ENCODE peak calls at places on chromosomes 3 and 15, in seven cellular contexts. N, Y, J, D, F, I and H are unnamed samples.

GRCh38 chr3:15645740-15646490 is 44.4 kb downstream of the BTD start:
- DNase-seq in N (no peak), Y (peak), J (peak), D (no peak), F (no peak), I (no peak), H (no peak)

GRCh38 chr3:126258670-126259069 is 78.3 kb upstream of the ALDH1L1 start:
- DNase-seq in N (no peak), Y (no peak), J (no peak), D (no peak), F (no peak), I (peak), H (no peak)

GRCh38 chr3:147816770-147817169 is 407.6 kb downstream of the ZIC1 start:
- DNase-seq in N (no peak), Y (no peak), J (no peak), D (no peak), F (no peak), I (no peak), H (no peak)

GRCh38 chr15:68209735-68210408 is 4.7 kb upstream of the CALML4 start:
- DNase-seq in N (no peak), Y (no peak), J (no peak), D (no peak), F (no peak), I (no peak), H (no peak)

GRCh38 chr15:89199734-89200133 is 21.6 kb downstream of the RLBP1 start:
- DNase-seq in N (no peak), Y (no peak), J (no peak), D (no peak), F (no peak), I (no peak), H (no peak)

GRCh38 chr3:177123820-177124219 is 73.5 kb downstream of the TBL1XR1 start:
- DNase-seq in N (no peak), Y (no peak), J (no peak), D (no peak), F (no peak), I (no peak), H (no peak)

GRCh38 chr3:65582012-65582717 is 456.6 kb downstream of the MAGI1 start:
- DNase-seq in N (peak), Y (no peak), J (no peak), D (no peak), F (no peak), I (no peak), H (no peak)

GRCh38 chr15:33067456-33067855 is 127.1 kb downstream of the FMN1 start:
- DNase-seq in N (no peak), Y (no peak), J (no peak), D (no peak), F (no peak), I (no peak), H (no peak)

GRCh38 chr3:55540579-55540978 is 53.5 kb upstream of the WNT5A start:
- DNase-seq in N (no peak), Y (no peak), J (no peak), D (no peak), F (no peak), I (no peak), H (no peak)

GRCh38 chr15:68528891-68529290 is 49.9 kb upstream of the CORO2B start:
- DNase-seq in N (no peak), Y (no peak), J (no peak), D (no peak), F (no peak), I (no peak), H (no peak)

GRCh38 chr15:88664151-88664778 is 25.4 kb downstream of the ISG20 start:
- DNase-seq in N (no peak), Y (no peak), J (no peak), D (no peak), F (no peak), I (no peak), H (peak)

GRCh38 chr3:94259291-94259690 is 196.4 kb downstream of the NSUN3 start:
- DNase-seq in N (no peak), Y (no peak), J (no peak), D (no peak), F (no peak), I (no peak), H (no peak)

GRCh38 chr15:62847900-62848489 is 194.6 kb upstream of the TPM1 start:
- DNase-seq in N (peak), Y (peak), J (peak), D (no peak), F (peak), I (peak), H (no peak)

GRCh38 chr3:79872483-79872882 is 104.7 kb upstream of the ROBO1 start:
- DNase-seq in N (no peak), Y (no peak), J (no peak), D (no peak), F (no peak), I (no peak), H (no peak)

GRCh38 chr3:101824691-101825090 is 24.6 kb upstream of the NFKBIZ start:
- DNase-seq in N (no peak), Y (no peak), J (no peak), D (no peak), F (no peak), I (no peak), H (no peak)

GRCh38 chr3:127005864-127006500 is 23.1 kb downstream of the PLXNA1 start:
- DNase-seq in N (no peak), Y (no peak), J (no peak), D (no peak), F (no peak), I (no peak), H (no peak)

GRCh38 chr15:57218826-57219576 is 157.3 kb upstream of the CGNL1 start:
- DNase-seq in N (no peak), Y (peak), J (no peak), D (no peak), F (no peak), I (no peak), H (no peak)

GRCh38 chr3:25424238-25425013 is 3.6 kb upstream of the RARB start:
- DNase-seq in N (no peak), Y (peak), J (no peak), D (no peak), F (no peak), I (no peak), H (no peak)

GRCh38 chr15:91021516-91022074 is 799 bp downstream of the VPS33B start:
- DNase-seq in N (peak), Y (peak), J (no peak), D (no peak), F (no peak), I (no peak), H (no peak)

GRCh38 chr15:50496692-50497091 is 49.8 kb downstream of the USP50 start:
- DNase-seq in N (no peak), Y (no peak), J (no peak), D (no peak), F (no peak), I (no peak), H (no peak)

GRCh38 chr15:78880828-78881227 is 8.1 kb downstream of the MORF4L1 start:
- DNase-seq in N (no peak), Y (no peak), J (no peak), D (no peak), F (no peak), I (no peak), H (no peak)

GRCh38 chr3:68088216-68088615 is 433.8 kb upstream of the SUCLG2 start:
- DNase-seq in N (no peak), Y (no peak), J (no peak), D (no peak), F (no peak), I (no peak), H (no peak)

GRCh38 chr3:190378240-190378891 is 9.6 kb upstream of the CLDN16 start:
- DNase-seq in N (no peak), Y (no peak), J (no peak), D (no peak), F (no peak), I (no peak), H (no peak)

GRCh38 chr3:185815391-185816282 is 9.2 kb downstream of the IGF2BP2 start:
- DNase-seq in N (no peak), Y (no peak), J (no peak), D (no peak), F (no peak), I (peak), H (no peak)

GRCh38 chr15:33559207-33559890 is 248.6 kb downstream of the RYR3 start:
- DNase-seq in N (no peak), Y (no peak), J (no peak), D (no peak), F (no peak), I (no peak), H (no peak)

GRCh38 chr3:33145901-33146580 is 32.2 kb downstream of the CRTAP start:
- DNase-seq in N (no peak), Y (no peak), J (no peak), D (no peak), F (no peak), I (no peak), H (no peak)

GRCh38 chr15:56356616-56357015 is 8.6 kb upstream of the TEX9 start:
- DNase-seq in N (no peak), Y (no peak), J (no peak), D (no peak), F (no peak), I (no peak), H (peak)

GRCh38 chr15:91779960-91780359 is 73.5 kb upstream of the SLCO3A1 start:
- DNase-seq in N (no peak), Y (no peak), J (no peak), D (no peak), F (no peak), I (no peak), H (no peak)

GRCh38 chr15:65028338-65028737 is 1.1 kb downstream of the MTFMT start:
- DNase-seq in N (no peak), Y (no peak), J (no peak), D (no peak), F (no peak), I (peak), H (no peak)

DNA sequence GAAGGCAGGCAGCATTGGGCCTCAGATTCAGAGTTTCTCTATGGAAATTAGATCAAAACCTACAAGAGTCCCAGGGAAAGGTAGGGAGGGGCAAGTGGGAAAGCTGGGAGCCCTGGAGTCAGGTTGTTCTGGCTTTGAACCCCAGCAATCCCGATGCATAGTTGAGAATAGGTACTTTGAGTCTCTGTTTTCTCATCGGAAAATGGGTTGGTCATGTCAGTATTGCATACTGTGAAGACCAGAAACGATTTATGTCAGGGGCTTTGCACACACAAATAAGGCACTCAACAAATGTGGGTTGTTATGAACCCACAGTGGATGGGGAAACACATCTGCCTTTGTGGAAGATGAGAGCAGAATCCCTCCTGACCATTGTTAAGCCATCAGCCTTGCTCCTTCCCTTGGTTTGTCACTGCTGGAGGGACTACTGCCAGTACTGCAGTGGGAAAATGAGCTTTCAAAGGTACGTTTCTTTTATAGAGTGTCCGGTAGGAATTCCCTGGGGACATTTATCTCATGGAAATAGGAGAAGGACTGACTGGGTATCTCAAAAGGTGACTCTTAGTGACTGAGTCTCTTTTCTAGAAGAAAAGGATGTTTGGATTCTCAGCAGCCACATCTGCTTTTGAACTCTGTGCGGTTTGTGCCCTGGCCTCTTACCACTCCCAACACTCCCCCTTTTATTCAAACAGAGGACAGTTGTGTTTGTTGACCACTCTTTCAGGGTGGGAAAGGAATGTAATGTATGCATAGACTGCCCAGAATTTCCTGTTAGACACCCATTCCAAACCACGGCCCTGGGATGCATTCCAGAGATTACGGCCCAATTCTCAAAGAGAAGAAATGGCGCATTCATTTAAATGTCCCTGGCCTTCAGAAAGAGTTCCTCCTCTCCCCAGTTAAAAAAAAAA is 54.6 kb upstream of the VILL start:
- DNase-seq in N (peak), Y (no peak), J (peak), D (no peak), F (peak), I (no peak), H (peak)
- TF ChIP-seq JUND in N (no peak), Y (peak), J (no peak), D (no peak), F (no peak), I (no peak), H (no peak)

DNA sequence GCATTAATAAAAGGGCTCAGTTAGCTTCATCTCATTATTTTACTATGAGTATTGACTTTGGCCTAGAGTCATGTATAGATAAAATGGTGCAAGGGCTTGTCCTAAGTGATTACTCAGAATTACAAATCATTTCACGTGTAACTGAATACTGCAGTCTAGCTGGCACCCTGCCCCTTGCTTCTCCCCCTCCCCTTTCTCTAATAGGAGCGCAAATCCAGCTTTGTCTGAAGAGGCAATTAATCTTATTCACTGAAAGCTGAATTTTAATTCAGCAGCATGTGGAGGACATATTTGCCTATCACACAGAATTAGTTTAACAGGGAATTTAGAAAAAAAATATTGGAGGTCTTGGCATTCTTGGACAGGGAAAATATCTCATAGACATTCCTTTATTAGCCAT is 412.1 kb upstream of the DPH6 start:
- DNase-seq in N (no peak), Y (peak), J (no peak), D (no peak), F (no peak), I (no peak), H (no peak)
- TF ChIP-seq JUND in N (no peak), Y (no peak), J (no peak), D (no peak), F (no peak), I (no peak), H (no peak)

GRCh38 chr3:119810018-119810435 is 28.1 kb downstream of the NR1I2 start:
- DNase-seq in N (no peak), Y (no peak), J (no peak), D (peak), F (no peak), I (no peak), H (no peak)
- TF ChIP-seq JUND in N (no peak), Y (no peak), J (no peak), D (no peak), F (no peak), I (no peak), H (no peak)

DNA sequence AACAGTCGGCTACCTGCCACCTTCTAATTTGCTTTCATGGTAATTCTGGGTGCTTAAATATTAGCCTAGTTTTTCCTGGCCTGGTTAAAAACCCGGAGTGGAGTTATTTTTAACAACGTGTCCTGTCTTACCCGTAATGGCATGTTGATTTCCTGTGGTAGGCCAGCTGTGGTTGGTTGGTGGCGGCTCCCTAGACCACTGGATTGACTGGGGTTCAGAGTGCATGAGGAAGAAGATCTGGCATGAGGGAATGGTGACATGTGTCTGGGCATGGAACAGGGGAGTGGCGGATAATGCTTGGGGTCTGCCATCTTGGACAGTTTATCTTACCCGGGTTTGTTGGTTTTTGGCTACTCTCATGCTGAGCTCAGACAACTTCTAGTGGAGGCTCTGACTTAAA is 81.7 kb downstream of the DNASE1L3 start:
- DNase-seq in N (no peak), Y (no peak), J (no peak), D (no peak), F (no peak), I (no peak), H (no peak)
- TF ChIP-seq JUND in N (no peak), Y (no peak), J (no peak), D (no peak), F (no peak), I (no peak), H (no peak)

GRCh38 chr15:100501095-100501494 is 27.7 kb downstream of the CERS3 start:
- DNase-seq in N (no peak), Y (no peak), J (no peak), D (no peak), F (no peak), I (no peak), H (no peak)

GRCh38 chr15:100502651-100503050 is 26.1 kb downstream of the CERS3 start:
- DNase-seq in N (no peak), Y (no peak), J (no peak), D (no peak), F (no peak), I (no peak), H (no peak)
- TF ChIP-seq JUND in N (no peak), Y (no peak), J (no peak), D (no peak), F (no peak), I (no peak), H (no peak)

DNA sequence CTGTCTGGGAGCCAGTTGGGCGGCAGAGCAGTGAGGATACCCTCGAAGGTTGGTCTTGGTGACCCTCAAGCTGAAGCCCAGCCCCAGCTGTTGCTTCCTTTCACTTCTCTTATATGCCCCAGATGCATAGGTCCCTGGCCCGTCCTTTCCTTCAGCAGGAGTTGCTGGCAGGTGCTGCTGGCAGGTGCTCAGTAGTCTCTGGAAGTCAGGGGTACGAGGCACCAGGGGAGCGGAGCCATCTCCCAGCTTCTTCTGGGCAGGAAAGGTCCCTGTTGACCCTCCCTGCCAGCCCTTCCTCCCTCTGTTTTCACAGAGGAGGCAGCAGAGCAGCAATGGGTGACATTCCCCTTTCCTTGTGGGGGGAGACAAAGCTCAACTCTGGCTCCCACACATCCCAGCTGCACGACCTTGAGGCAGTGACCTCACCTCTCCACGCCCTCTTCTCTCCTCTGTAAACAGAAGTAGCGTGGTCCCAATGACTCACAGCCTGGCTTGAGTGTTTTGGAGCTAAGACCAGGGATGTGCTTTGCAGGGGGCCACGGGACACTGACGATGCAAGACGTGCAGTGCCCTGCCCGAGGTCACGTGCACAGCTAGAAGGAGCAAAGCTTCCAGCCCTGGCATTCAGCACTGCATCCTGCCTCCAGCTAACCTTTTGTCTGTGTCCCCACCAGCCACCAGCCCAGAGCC is 49.6 kb downstream of the SLC6A6 start:
- DNase-seq in N (peak), Y (no peak), J (no peak), D (no peak), F (no peak), I (no peak), H (no peak)
- TF ChIP-seq JUND in N (peak), Y (peak), J (no peak), D (no peak), F (no peak), I (no peak), H (no peak)

GRCh38 chr3:114351822-114352145 is 58.0 kb downstream of the TIGIT start:
- DNase-seq in N (no peak), Y (no peak), J (no peak), D (no peak), F (no peak), I (no peak), H (no peak)

GRCh38 chr3:114356084-114357009 is 62.5 kb downstream of the TIGIT start:
- DNase-seq in N (no peak), Y (no peak), J (no peak), D (no peak), F (peak), I (no peak), H (no peak)

GRCh38 chr3:114350690-114351089 is 56.9 kb downstream of the TIGIT start:
- DNase-seq in N (no peak), Y (no peak), J (no peak), D (no peak), F (no peak), I (no peak), H (no peak)

GRCh38 chr3:114350271-114350670 is 56.4 kb downstream of the TIGIT start:
- DNase-seq in N (no peak), Y (no peak), J (no peak), D (no peak), F (no peak), I (no peak), H (no peak)

GRCh38 chr3:114351123-114351821 is 57.4 kb downstream of the TIGIT start:
- DNase-seq in N (no peak), Y (no peak), J (no peak), D (no peak), F (no peak), I (no peak), H (no peak)
- TF ChIP-seq JUND in N (no peak), Y (no peak), J (no peak), D (no peak), F (no peak), I (no peak), H (no peak)